ENCODE peak calls at places on chromosome 20, in five cellular contexts. D is RWPE2; N is activated CD8-positive, alpha-beta memory T cell treated with anti-CD3 and anti-CD28 coated beads, Interleukin-2, amount 10 ng/mL, durations not matched to agents 7 days and 5 days; F is effector memory CD8-positive, alpha-beta T cell; Q is left lung. V is an unnamed sample.

GRCh38 chr20:9510926-9511325 is 3.5 kb upstream of the LAMP5 start:
- ATAC-seq in N (no peak), Q (no peak), F (no peak), D (no peak), V (no peak)

GRCh38 chr20:20406306-20406705 is 38.4 kb downstream of the INSM1 start:
- ATAC-seq in Q (no peak), D (no peak), F (no peak), N (no peak), V (no peak)

GRCh38 chr20:11907621-11908020 is 10.1 kb upstream of the BTBD3 start:
- ATAC-seq in F (no peak), Q (no peak), D (peak; percentile 79), N (no peak), V (no peak)

GRCh38 chr20:12808006-12808567 is 200.7 kb upstream of the SPTLC3 start:
- ATAC-seq in Q (no peak), F (no peak), D (no peak), N (no peak), V (no peak)

GRCh38 chr20:10476319-10476724 is 41.2 kb downstream of the SLX4IP start:
- ATAC-seq in N (no peak), D (no peak), F (no peak), Q (peak; percentile 55), V (no peak)

GRCh38 chr20:45752747-45753146 is 30.6 kb downstream of the SPINT4 start:
- ATAC-seq in F (no peak), D (peak; percentile 35), N (peak; percentile 51), Q (no peak), V (no peak)

GRCh38 chr20:36162272-36162966 is 7.9 kb downstream of the EPB41L1 start:
- ATAC-seq in N (no peak), F (no peak), Q (no peak), D (peak; percentile 18), V (peak; percentile 19)

GRCh38 chr20:8946036-8946926 is 122.6 kb upstream of the PLCB4 start:
- ATAC-seq in Q (no peak), F (no peak), D (no peak), N (no peak), V (no peak)

GRCh38 chr20:17809714-17810631 is 110.2 kb downstream of the BANF2 start:
- ATAC-seq in F (no peak), N (no peak), Q (peak; percentile 43), D (peak; percentile 44), V (no peak)

GRCh38 chr20:59314872-59315500 is 14.6 kb downstream of the EDN3 start:
- ATAC-seq in N (no peak), D (peak; percentile 41), Q (no peak), F (no peak), V (peak; percentile 68)

GRCh38 chr20:16574656-16575355 is 1.6 kb upstream of the KIF16B start:
- ATAC-seq in D (peak; percentile 67), Q (peak; percentile 77), F (peak; percentile 73), N (peak; percentile 80), V (peak; percentile 73)

GRCh38 chr20:40644863-40645262 is 44.2 kb downstream of the MAFB start:
- ATAC-seq in F (no peak), Q (no peak), D (no peak), N (no peak), V (no peak)

GRCh38 chr20:47356220-47356525 is 326 bp downstream of the ZMYND8 start:
- ATAC-seq in D (no peak), N (no peak), Q (no peak), F (no peak), V (no peak)

GRCh38 chr20:31587545-31588389 is 17.3 kb upstream of the ID1 start:
- ATAC-seq in Q (peak; percentile 95), F (peak; percentile 61), N (peak; percentile 67), D (peak; percentile 50), V (peak; percentile 71)

GRCh38 chr20:20327756-20328155 is 40.1 kb upstream of the INSM1 start:
- ATAC-seq in F (no peak), N (no peak), Q (no peak), D (peak; percentile 76), V (peak; percentile 38)

GRCh38 chr20:4896971-4897497 is 104.3 kb downstream of the SLC23A2 start:
- ATAC-seq in Q (no peak), F (no peak), D (no peak), N (peak; percentile 47), V (peak; percentile 30)